ENCODE peak calls at places on chromosome X, in four cellular contexts. One of them, this sample, is unnamed. For H3K9me3, the result is how much of the 10 kb centered on the place peaks cover.

GRCh38 chrX:101160001-101160400 is 59.6 kb upstream of the DRP2 start:
- DNase-seq in T-helper 17 cell: no peak
- DNase-seq in AG04450: no peak
- DNase-seq in lung: no peak
- DNase-seq in this sample: no peak

GRCh38 chrX:3638280-3638873 is 75.1 kb downstream of the PRKX start:
- DNase-seq in AG04450: no peak
- DNase-seq in T-helper 17 cell: no peak
- DNase-seq in lung: no peak
- DNase-seq in this sample: peak

GRCh38 chrX:13791559-13791958 is 25.3 kb downstream of the GPM6B start:
- DNase-seq in T-helper 17 cell: no peak
- DNase-seq in AG04450: no peak
- DNase-seq in lung: no peak
- DNase-seq in this sample: no peak

GRCh38 chrX:130523460-130524394 is 121.9 kb downstream of the RBMX2 start:
- DNase-seq in lung: no peak
- DNase-seq in AG04450: no peak
- DNase-seq in T-helper 17 cell: no peak
- DNase-seq in this sample: peak

GRCh38 chrX:44462851-44463250 is 79.8 kb downstream of the FUNDC1 start:
- DNase-seq in lung: peak
- DNase-seq in AG04450: no peak
- DNase-seq in T-helper 17 cell: no peak
- DNase-seq in this sample: no peak

GRCh38 chrX:129781134-129782014 is 1.6 kb downstream of the SASH3 start:
- DNase-seq in T-helper 17 cell: peak
- DNase-seq in lung: peak
- DNase-seq in AG04450: no peak
- DNase-seq in this sample: peak

GRCh38 chrX:123756320-123756719 is 23.5 kb upstream of the THOC2 start:
- DNase-seq in AG04450: no peak
- DNase-seq in lung: no peak
- DNase-seq in T-helper 17 cell: no peak
- DNase-seq in this sample: no peak

GRCh38 chrX:64894454-64895038 is 81.7 kb downstream of the ZC4H2 start:
- DNase-seq in T-helper 17 cell: peak
- DNase-seq in lung: no peak
- DNase-seq in AG04450: no peak
- DNase-seq in this sample: peak

GRCh38 chrX:30141966-30142365 is 73.4 kb upstream of the MAGEB2 start:
- DNase-seq in AG04450: peak
- DNase-seq in lung: no peak
- DNase-seq in T-helper 17 cell: no peak
- DNase-seq in this sample: no peak

GRCh38 chrX:23981711-23982110 is 45.3 kb downstream of the KLHL15 start:
- DNase-seq in AG04450: no peak
- DNase-seq in T-helper 17 cell: no peak
- DNase-seq in lung: no peak
- DNase-seq in this sample: no peak

GRCh38 chrX:119885554-119886428 is 9.9 kb upstream of the AKAP14 start:
- DNase-seq in T-helper 17 cell: no peak
- DNase-seq in AG04450: no peak
- DNase-seq in lung: no peak
- DNase-seq in this sample: no peak

GRCh38 chrX:114800719-114801118 is 216.7 kb downstream of the IL13RA2 start:
- DNase-seq in T-helper 17 cell: no peak
- DNase-seq in lung: no peak
- DNase-seq in AG04450: no peak
- DNase-seq in this sample: no peak

GRCh38 chrX:133598596-133599334 is 183.5 kb upstream of the GPC4 start:
- DNase-seq in lung: no peak
- DNase-seq in AG04450: no peak
- DNase-seq in T-helper 17 cell: no peak
- DNase-seq in this sample: no peak

GRCh38 chrX:133590703-133591505 is 175.6 kb upstream of the GPC4 start:
- DNase-seq in T-helper 17 cell: no peak
- DNase-seq in AG04450: no peak
- DNase-seq in lung: no peak
- DNase-seq in this sample: no peak

GRCh38 chrX:133594156-133594555 is 178.9 kb upstream of the GPC4 start:
- DNase-seq in AG04450: no peak
- DNase-seq in T-helper 17 cell: no peak
- DNase-seq in lung: no peak
- DNase-seq in this sample: no peak

GRCh38 chrX:133588827-133589226 is 173.5 kb upstream of the GPC4 start:
- DNase-seq in lung: no peak
- DNase-seq in AG04450: no peak
- DNase-seq in T-helper 17 cell: no peak
- DNase-seq in this sample: no peak

DNA sequence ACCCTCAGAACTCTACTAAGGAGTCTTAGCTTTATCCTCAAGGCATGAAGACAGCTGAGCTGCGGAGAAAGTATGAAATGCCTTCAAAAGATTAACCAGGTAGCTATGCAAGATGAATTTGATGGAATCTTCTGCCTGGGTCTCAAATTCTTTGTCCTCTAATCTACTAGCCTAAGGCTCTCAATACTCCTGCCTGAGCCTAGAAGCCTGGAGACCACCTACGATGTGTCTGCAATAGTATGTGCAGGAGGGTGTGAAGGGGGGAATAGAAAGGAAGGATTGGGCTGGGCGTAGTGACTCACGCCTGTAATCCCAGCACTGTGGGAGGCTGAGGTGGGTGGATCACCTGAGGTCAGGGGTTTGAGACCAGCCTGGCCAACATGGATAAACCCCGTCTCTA is 178.2 kb upstream of the GPC4 start:
- DNase-seq in T-helper 17 cell: no peak
- DNase-seq in lung: no peak
- DNase-seq in AG04450: no peak
- DNase-seq in this sample: no peak
- H3K9me3 ChIP-seq in T-helper 17 cell: under half
- H3K9me3 ChIP-seq in lung: under half
- H3K9me3 ChIP-seq in AG04450: under half
- H3K9me3 ChIP-seq in this sample: under half

GRCh38 chrX:16869393-16870094 is 618 bp downstream of the RBBP7 start:
- DNase-seq in T-helper 17 cell: peak
- DNase-seq in lung: no peak
- DNase-seq in AG04450: no peak
- DNase-seq in this sample: peak
- H3K9me3 ChIP-seq in T-helper 17 cell: under half
- H3K9me3 ChIP-seq in lung: under half
- H3K9me3 ChIP-seq in AG04450: under half
- H3K9me3 ChIP-seq in this sample: under half

DNA sequence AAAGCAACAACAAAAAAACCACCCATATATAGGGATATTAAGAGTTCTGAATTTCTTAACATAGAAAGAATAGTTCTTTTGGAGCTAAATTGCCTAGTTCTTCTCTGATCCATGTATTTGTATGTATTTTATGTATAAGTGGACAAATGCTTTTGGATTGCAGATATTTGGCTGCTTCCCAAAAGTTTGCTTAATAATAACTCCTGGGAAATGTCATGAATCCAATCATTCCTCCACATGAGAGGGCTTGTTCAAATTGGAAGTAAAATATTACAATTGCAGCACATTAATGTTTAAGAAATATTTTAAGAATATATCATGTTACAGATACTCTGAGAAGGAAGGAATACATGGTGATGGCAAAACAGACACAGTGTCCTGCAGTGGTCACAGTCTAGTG is 71.5 kb upstream of the PAGE3 start:
- DNase-seq in T-helper 17 cell: no peak
- DNase-seq in lung: no peak
- DNase-seq in AG04450: no peak
- DNase-seq in this sample: no peak
- H3K9me3 ChIP-seq in T-helper 17 cell: under half
- H3K9me3 ChIP-seq in lung: under half
- H3K9me3 ChIP-seq in AG04450: under half
- H3K9me3 ChIP-seq in this sample: under half

GRCh38 chrX:48958635-48959094 is 1.3 kb upstream of the OTUD5 start:
- DNase-seq in AG04450: peak
- DNase-seq in T-helper 17 cell: no peak
- DNase-seq in lung: no peak
- DNase-seq in this sample: peak
- H3K9me3 ChIP-seq in AG04450: under half
- H3K9me3 ChIP-seq in T-helper 17 cell: under half
- H3K9me3 ChIP-seq in lung: under half
- H3K9me3 ChIP-seq in this sample: under half

GRCh38 chrX:143634373-143634685 is 1.6 kb downstream of the SLITRK4 start:
- DNase-seq in T-helper 17 cell: no peak
- DNase-seq in AG04450: no peak
- DNase-seq in lung: no peak
- DNase-seq in this sample: no peak
- H3K9me3 ChIP-seq in T-helper 17 cell: under half
- H3K9me3 ChIP-seq in AG04450: under half
- H3K9me3 ChIP-seq in lung: under half
- H3K9me3 ChIP-seq in this sample: under half

GRCh38 chrX:68750316-68750715 is 78.5 kb upstream of the EFNB1 start:
- DNase-seq in T-helper 17 cell: no peak
- DNase-seq in AG04450: no peak
- DNase-seq in lung: no peak
- DNase-seq in this sample: no peak

GRCh38 chrX:68749426-68749825 is 79.4 kb upstream of the EFNB1 start:
- DNase-seq in AG04450: no peak
- DNase-seq in lung: no peak
- DNase-seq in T-helper 17 cell: no peak
- DNase-seq in this sample: no peak

GRCh38 chrX:68746988-68747387 is 81.8 kb upstream of the EFNB1 start:
- DNase-seq in T-helper 17 cell: no peak
- DNase-seq in AG04450: no peak
- DNase-seq in lung: no peak
- DNase-seq in this sample: peak

GRCh38 chrX:68751372-68751771 is 77.4 kb upstream of the EFNB1 start:
- DNase-seq in T-helper 17 cell: no peak
- DNase-seq in AG04450: no peak
- DNase-seq in lung: no peak
- DNase-seq in this sample: no peak

DNA sequence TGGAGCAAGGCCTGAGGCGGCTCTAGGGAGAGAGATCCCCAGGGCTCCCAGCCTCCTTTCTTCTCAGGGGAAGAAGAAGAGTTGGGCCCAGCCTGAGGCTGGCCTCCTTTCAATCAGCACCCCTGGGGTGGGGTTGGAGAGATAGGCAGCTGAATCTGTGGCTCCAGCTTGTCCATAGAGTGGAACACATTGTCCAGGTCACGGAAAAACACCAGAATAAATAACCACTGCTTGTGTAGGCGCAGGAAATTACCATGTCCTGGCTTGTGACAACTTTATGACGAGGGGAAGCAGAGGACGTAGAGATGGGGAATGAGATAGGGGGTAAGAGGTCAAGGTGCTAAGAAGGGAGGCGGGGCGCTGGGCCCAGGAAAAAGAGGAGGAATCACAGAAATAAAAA is 80.8 kb upstream of the EFNB1 start:
- DNase-seq in lung: no peak
- DNase-seq in T-helper 17 cell: no peak
- DNase-seq in AG04450: no peak
- DNase-seq in this sample: no peak
- H3K9me3 ChIP-seq in lung: under half
- H3K9me3 ChIP-seq in T-helper 17 cell: under half
- H3K9me3 ChIP-seq in AG04450: under half
- H3K9me3 ChIP-seq in this sample: under half

DNA sequence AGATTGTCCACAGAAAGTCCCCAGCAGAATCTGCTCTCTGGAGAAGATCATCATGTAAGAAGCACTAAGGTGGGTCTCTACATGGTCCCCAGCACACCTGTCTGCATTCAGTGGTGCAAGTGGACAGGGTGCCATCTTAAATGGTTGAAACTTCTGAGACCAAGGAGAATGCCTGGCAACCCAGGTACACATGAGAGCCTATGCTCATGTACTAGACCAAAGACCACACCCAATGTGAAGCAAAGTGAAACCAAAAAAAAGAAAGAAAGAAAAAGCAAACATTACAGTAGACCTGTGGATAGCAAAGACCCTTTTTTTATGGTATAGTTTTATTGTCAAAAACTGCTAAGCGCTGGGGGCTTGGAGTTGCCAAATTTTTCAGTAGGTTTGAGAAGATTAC is 15.0 kb downstream of the CD40LG start:
- DNase-seq in AG04450: no peak
- DNase-seq in T-helper 17 cell: no peak
- DNase-seq in lung: no peak
- DNase-seq in this sample: no peak
- H3K9me3 ChIP-seq in AG04450: under half
- H3K9me3 ChIP-seq in T-helper 17 cell: under half
- H3K9me3 ChIP-seq in lung: under half
- H3K9me3 ChIP-seq in this sample: under half

GRCh38 chrX:53156207-53156596 is 62.3 kb downstream of the KANTR start:
- DNase-seq in AG04450: no peak
- DNase-seq in lung: no peak
- DNase-seq in T-helper 17 cell: no peak
- DNase-seq in this sample: no peak
- H3K9me3 ChIP-seq in AG04450: under half
- H3K9me3 ChIP-seq in lung: under half
- H3K9me3 ChIP-seq in T-helper 17 cell: under half
- H3K9me3 ChIP-seq in this sample: under half

GRCh38 chrX:97846228-97846627 is 962.5 kb downstream of the RPA4 start:
- DNase-seq in AG04450: no peak
- DNase-seq in lung: no peak
- DNase-seq in T-helper 17 cell: no peak
- DNase-seq in this sample: no peak

GRCh38 chrX:97845451-97845850 is 961.7 kb downstream of the RPA4 start:
- DNase-seq in AG04450: no peak
- DNase-seq in lung: no peak
- DNase-seq in T-helper 17 cell: no peak
- DNase-seq in this sample: no peak

GRCh38 chrX:97843200-97843811 is 959.6 kb downstream of the RPA4 start:
- DNase-seq in lung: no peak
- DNase-seq in AG04450: no peak
- DNase-seq in T-helper 17 cell: no peak
- DNase-seq in this sample: no peak

GRCh38 chrX:97844161-97844560 is 960.5 kb downstream of the RPA4 start:
- DNase-seq in AG04450: no peak
- DNase-seq in lung: no peak
- DNase-seq in T-helper 17 cell: no peak
- DNase-seq in this sample: no peak

GRCh38 chrX:97844943-97845342 is 961.2 kb downstream of the RPA4 start:
- DNase-seq in lung: no peak
- DNase-seq in AG04450: no peak
- DNase-seq in T-helper 17 cell: no peak
- DNase-seq in this sample: no peak
- H3K9me3 ChIP-seq in lung: under half
- H3K9me3 ChIP-seq in AG04450: under half
- H3K9me3 ChIP-seq in T-helper 17 cell: under half
- H3K9me3 ChIP-seq in this sample: under half

This sample was measured in stomach.